ENCODE peak calls at places on chromosome 6, in ten cellular contexts. One of them, this sample, is unnamed. For H3K9me3, the result is how much of the 10 kb centered on the place peaks cover.

GRCh38 chr6:155894758-155895157 is 439.1 kb upstream of the NOX3 start:
- DNase-seq in lower lobe of right lung: no peak
- DNase-seq in HCT116: no peak
- DNase-seq in mucosa of descending colon: no peak
- DNase-seq in tibial nerve: no peak
- DNase-seq in endothelial cell of umbilical vein: no peak
- DNase-seq in heart right ventricle: no peak
- DNase-seq in upper lobe of right lung: no peak
- DNase-seq in AG04450: no peak
- DNase-seq in hepatocyte: no peak
- DNase-seq in this sample: no peak

GRCh38 chr6:148998704-148999103 is 251.9 kb downstream of the UST start:
- DNase-seq in upper lobe of right lung: no peak
- DNase-seq in AG04450: no peak
- DNase-seq in mucosa of descending colon: no peak
- DNase-seq in HCT116: no peak
- DNase-seq in hepatocyte: no peak
- DNase-seq in heart right ventricle: no peak
- DNase-seq in endothelial cell of umbilical vein: no peak
- DNase-seq in lower lobe of right lung: no peak
- DNase-seq in tibial nerve: no peak
- DNase-seq in this sample: no peak

GRCh38 chr6:123913858-123914257 is 110.2 kb downstream of the NKAIN2 start:
- DNase-seq in upper lobe of right lung: no peak
- DNase-seq in hepatocyte: no peak
- DNase-seq in tibial nerve: no peak
- DNase-seq in AG04450: no peak
- DNase-seq in heart right ventricle: no peak
- DNase-seq in mucosa of descending colon: no peak
- DNase-seq in lower lobe of right lung: no peak
- DNase-seq in endothelial cell of umbilical vein: no peak
- DNase-seq in HCT116: no peak
- DNase-seq in this sample: no peak

GRCh38 chr6:26158581-26159416 is 71.6 kb downstream of the HFE start:
- DNase-seq in upper lobe of right lung: peak
- DNase-seq in mucosa of descending colon: peak
- DNase-seq in tibial nerve: peak
- DNase-seq in heart right ventricle: peak
- DNase-seq in AG04450: no peak
- DNase-seq in endothelial cell of umbilical vein: peak
- DNase-seq in hepatocyte: peak
- DNase-seq in lower lobe of right lung: peak
- DNase-seq in HCT116: no peak
- DNase-seq in this sample: no peak

GRCh38 chr6:17315262-17315661 is 34.1 kb downstream of the RBM24 start:
- DNase-seq in heart right ventricle: no peak
- DNase-seq in mucosa of descending colon: no peak
- DNase-seq in lower lobe of right lung: no peak
- DNase-seq in tibial nerve: no peak
- DNase-seq in upper lobe of right lung: no peak
- DNase-seq in endothelial cell of umbilical vein: no peak
- DNase-seq in hepatocyte: no peak
- DNase-seq in AG04450: no peak
- DNase-seq in HCT116: no peak
- DNase-seq in this sample: no peak

GRCh38 chr6:161369339-161369738 is 95.5 kb upstream of the AGPAT4 start:
- DNase-seq in HCT116: no peak
- DNase-seq in AG04450: peak
- DNase-seq in hepatocyte: peak
- DNase-seq in mucosa of descending colon: no peak
- DNase-seq in lower lobe of right lung: peak
- DNase-seq in tibial nerve: no peak
- DNase-seq in endothelial cell of umbilical vein: no peak
- DNase-seq in upper lobe of right lung: peak
- DNase-seq in heart right ventricle: no peak
- DNase-seq in this sample: no peak

GRCh38 chr6:167093922-167094432 is 28.9 kb upstream of the CCR6 start:
- DNase-seq in tibial nerve: no peak
- DNase-seq in endothelial cell of umbilical vein: no peak
- DNase-seq in upper lobe of right lung: no peak
- DNase-seq in AG04450: no peak
- DNase-seq in hepatocyte: no peak
- DNase-seq in mucosa of descending colon: peak
- DNase-seq in heart right ventricle: no peak
- DNase-seq in HCT116: no peak
- DNase-seq in lower lobe of right lung: no peak
- DNase-seq in this sample: no peak

GRCh38 chr6:100475554-100476325 is 11.0 kb upstream of the SIM1 start:
- DNase-seq in tibial nerve: no peak
- DNase-seq in AG04450: no peak
- DNase-seq in upper lobe of right lung: no peak
- DNase-seq in hepatocyte: no peak
- DNase-seq in HCT116: no peak
- DNase-seq in heart right ventricle: no peak
- DNase-seq in mucosa of descending colon: no peak
- DNase-seq in lower lobe of right lung: no peak
- DNase-seq in endothelial cell of umbilical vein: no peak
- DNase-seq in this sample: no peak

GRCh38 chr6:43579171-43579570 is 3.2 kb downstream of the POLH start:
- DNase-seq in upper lobe of right lung: no peak
- DNase-seq in mucosa of descending colon: no peak
- DNase-seq in heart right ventricle: no peak
- DNase-seq in hepatocyte: no peak
- DNase-seq in AG04450: no peak
- DNase-seq in tibial nerve: no peak
- DNase-seq in lower lobe of right lung: no peak
- DNase-seq in endothelial cell of umbilical vein: peak
- DNase-seq in HCT116: no peak
- DNase-seq in this sample: no peak

GRCh38 chr6:121651420-121651819 is 216.0 kb downstream of the GJA1 start:
- DNase-seq in mucosa of descending colon: no peak
- DNase-seq in AG04450: no peak
- DNase-seq in upper lobe of right lung: no peak
- DNase-seq in endothelial cell of umbilical vein: peak
- DNase-seq in hepatocyte: no peak
- DNase-seq in heart right ventricle: peak
- DNase-seq in HCT116: no peak
- DNase-seq in lower lobe of right lung: no peak
- DNase-seq in tibial nerve: no peak
- DNase-seq in this sample: no peak

GRCh38 chr6:44232676-44233559 is 9.5 kb downstream of the SLC29A1 start:
- DNase-seq in tibial nerve: no peak
- DNase-seq in hepatocyte: no peak
- DNase-seq in endothelial cell of umbilical vein: no peak
- DNase-seq in HCT116: no peak
- DNase-seq in heart right ventricle: no peak
- DNase-seq in AG04450: no peak
- DNase-seq in upper lobe of right lung: no peak
- DNase-seq in mucosa of descending colon: no peak
- DNase-seq in lower lobe of right lung: peak
- DNase-seq in this sample: no peak

GRCh38 chr6:142705054-142705453 is 239.9 kb downstream of the HIVEP2 start:
- DNase-seq in AG04450: no peak
- DNase-seq in tibial nerve: no peak
- DNase-seq in lower lobe of right lung: no peak
- DNase-seq in hepatocyte: no peak
- DNase-seq in HCT116: no peak
- DNase-seq in upper lobe of right lung: no peak
- DNase-seq in mucosa of descending colon: no peak
- DNase-seq in heart right ventricle: no peak
- DNase-seq in endothelial cell of umbilical vein: no peak
- DNase-seq in this sample: no peak

GRCh38 chr6:152054441-152054840 is 247.0 kb downstream of the ESR1 start:
- DNase-seq in tibial nerve: no peak
- DNase-seq in hepatocyte: peak
- DNase-seq in mucosa of descending colon: no peak
- DNase-seq in upper lobe of right lung: no peak
- DNase-seq in AG04450: no peak
- DNase-seq in lower lobe of right lung: no peak
- DNase-seq in endothelial cell of umbilical vein: no peak
- DNase-seq in HCT116: peak
- DNase-seq in heart right ventricle: no peak
- DNase-seq in this sample: no peak

GRCh38 chr6:165183071-165183470 is 126.3 kb downstream of the C6orf118 start:
- DNase-seq in mucosa of descending colon: no peak
- DNase-seq in upper lobe of right lung: no peak
- DNase-seq in heart right ventricle: no peak
- DNase-seq in AG04450: no peak
- DNase-seq in tibial nerve: no peak
- DNase-seq in endothelial cell of umbilical vein: no peak
- DNase-seq in hepatocyte: no peak
- DNase-seq in HCT116: no peak
- DNase-seq in lower lobe of right lung: no peak
- DNase-seq in this sample: no peak
- H3K9me3 ChIP-seq in mucosa of descending colon: under half
- H3K9me3 ChIP-seq in upper lobe of right lung: under half
- H3K9me3 ChIP-seq in heart right ventricle: under half
- H3K9me3 ChIP-seq in AG04450: under half
- H3K9me3 ChIP-seq in tibial nerve: under half
- H3K9me3 ChIP-seq in endothelial cell of umbilical vein: under half
- H3K9me3 ChIP-seq in hepatocyte: under half
- H3K9me3 ChIP-seq in HCT116: under half
- H3K9me3 ChIP-seq in lower lobe of right lung: under half
- H3K9me3 ChIP-seq in this sample: under half

DNA sequence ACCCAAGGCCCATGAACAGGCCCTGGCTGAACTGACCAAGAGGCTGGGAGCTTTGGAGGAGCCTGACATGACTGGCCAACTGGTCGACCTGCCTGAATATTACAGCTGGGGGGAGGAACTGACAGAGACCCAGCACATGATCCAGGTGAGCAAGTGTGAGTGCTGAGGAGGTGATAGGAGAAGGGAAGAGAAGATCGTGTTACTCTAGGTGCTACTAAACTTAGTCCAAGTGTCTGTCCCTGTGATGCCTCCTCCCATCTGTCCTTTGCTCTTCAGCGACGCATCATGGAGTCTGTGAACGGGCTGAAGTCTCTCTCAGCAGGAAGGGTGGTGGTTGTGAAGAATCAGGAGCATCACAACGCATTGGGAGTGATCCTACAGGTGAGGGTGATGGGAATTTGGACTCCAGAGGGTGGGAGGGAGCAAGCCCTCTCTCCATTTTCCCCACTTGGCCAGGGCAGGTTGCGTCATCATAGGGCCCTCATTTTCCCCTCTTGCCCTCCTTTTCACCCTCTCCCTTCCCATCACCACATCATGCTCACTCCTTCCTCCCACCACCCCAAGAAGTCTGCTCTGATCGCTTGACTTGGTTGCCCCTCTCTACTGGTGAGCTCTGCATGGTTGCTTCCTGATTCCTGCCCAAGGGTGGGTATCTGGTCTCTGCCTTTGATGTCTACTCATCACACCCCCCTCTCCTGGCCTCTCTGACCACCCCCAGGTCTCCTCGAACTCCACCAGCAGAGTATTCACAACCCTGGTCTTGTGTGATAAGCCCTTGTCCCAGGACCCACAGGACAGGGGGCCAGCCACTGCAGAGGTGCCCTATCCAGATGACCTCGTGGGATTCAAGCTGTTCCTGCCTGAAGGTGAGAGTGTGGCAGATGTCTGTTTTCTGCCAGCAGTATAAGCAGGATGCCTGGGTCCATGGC is 4.7 kb downstream of the DXO start:
- DNase-seq in endothelial cell of umbilical vein: no peak
- DNase-seq in tibial nerve: no peak
- DNase-seq in AG04450: no peak
- DNase-seq in lower lobe of right lung: no peak
- DNase-seq in heart right ventricle: no peak
- DNase-seq in upper lobe of right lung: no peak
- DNase-seq in hepatocyte: no peak
- DNase-seq in HCT116: no peak
- DNase-seq in mucosa of descending colon: no peak
- DNase-seq in this sample: no peak
- H3K9me3 ChIP-seq in endothelial cell of umbilical vein: under half
- H3K9me3 ChIP-seq in tibial nerve: under half
- H3K9me3 ChIP-seq in AG04450: under half
- H3K9me3 ChIP-seq in lower lobe of right lung: under half
- H3K9me3 ChIP-seq in heart right ventricle: under half
- H3K9me3 ChIP-seq in upper lobe of right lung: under half
- H3K9me3 ChIP-seq in hepatocyte: under half
- H3K9me3 ChIP-seq in HCT116: under half
- H3K9me3 ChIP-seq in mucosa of descending colon: under half
- H3K9me3 ChIP-seq in this sample: under half

GRCh38 chr6:22838346-22838745 is 269.0 kb downstream of the HDGFL1 start:
- DNase-seq in lower lobe of right lung: no peak
- DNase-seq in HCT116: no peak
- DNase-seq in endothelial cell of umbilical vein: no peak
- DNase-seq in upper lobe of right lung: no peak
- DNase-seq in hepatocyte: no peak
- DNase-seq in AG04450: no peak
- DNase-seq in tibial nerve: no peak
- DNase-seq in heart right ventricle: no peak
- DNase-seq in mucosa of descending colon: no peak
- DNase-seq in this sample: no peak
- H3K9me3 ChIP-seq in lower lobe of right lung: under half
- H3K9me3 ChIP-seq in HCT116: under half
- H3K9me3 ChIP-seq in endothelial cell of umbilical vein: under half
- H3K9me3 ChIP-seq in upper lobe of right lung: under half
- H3K9me3 ChIP-seq in hepatocyte: under half
- H3K9me3 ChIP-seq in AG04450: under half
- H3K9me3 ChIP-seq in tibial nerve: under half
- H3K9me3 ChIP-seq in heart right ventricle: under half
- H3K9me3 ChIP-seq in mucosa of descending colon: under half
- H3K9me3 ChIP-seq in this sample: under half

GRCh38 chr6:137160763-137161162 is 12.7 kb downstream of the IL22RA2 start:
- DNase-seq in AG04450: no peak
- DNase-seq in lower lobe of right lung: no peak
- DNase-seq in endothelial cell of umbilical vein: no peak
- DNase-seq in tibial nerve: no peak
- DNase-seq in hepatocyte: no peak
- DNase-seq in HCT116: no peak
- DNase-seq in mucosa of descending colon: no peak
- DNase-seq in heart right ventricle: no peak
- DNase-seq in upper lobe of right lung: no peak
- DNase-seq in this sample: no peak

GRCh38 chr6:137163732-137164318 is 9.6 kb downstream of the IL22RA2 start:
- DNase-seq in AG04450: no peak
- DNase-seq in mucosa of descending colon: no peak
- DNase-seq in endothelial cell of umbilical vein: no peak
- DNase-seq in heart right ventricle: no peak
- DNase-seq in lower lobe of right lung: no peak
- DNase-seq in HCT116: no peak
- DNase-seq in upper lobe of right lung: no peak
- DNase-seq in tibial nerve: no peak
- DNase-seq in hepatocyte: no peak
- DNase-seq in this sample: no peak

GRCh38 chr6:137159912-137160311 is 13.5 kb downstream of the IL22RA2 start:
- DNase-seq in HCT116: no peak
- DNase-seq in tibial nerve: no peak
- DNase-seq in upper lobe of right lung: no peak
- DNase-seq in AG04450: no peak
- DNase-seq in heart right ventricle: no peak
- DNase-seq in endothelial cell of umbilical vein: no peak
- DNase-seq in hepatocyte: no peak
- DNase-seq in mucosa of descending colon: no peak
- DNase-seq in lower lobe of right lung: no peak
- DNase-seq in this sample: no peak

GRCh38 chr6:137162692-137163303 is 10.6 kb downstream of the IL22RA2 start:
- DNase-seq in tibial nerve: no peak
- DNase-seq in HCT116: no peak
- DNase-seq in upper lobe of right lung: no peak
- DNase-seq in heart right ventricle: no peak
- DNase-seq in lower lobe of right lung: no peak
- DNase-seq in hepatocyte: no peak
- DNase-seq in mucosa of descending colon: no peak
- DNase-seq in endothelial cell of umbilical vein: no peak
- DNase-seq in AG04450: no peak
- DNase-seq in this sample: no peak

GRCh38 chr6:137161975-137162374 is 11.5 kb downstream of the IL22RA2 start:
- DNase-seq in upper lobe of right lung: no peak
- DNase-seq in HCT116: no peak
- DNase-seq in mucosa of descending colon: no peak
- DNase-seq in AG04450: no peak
- DNase-seq in tibial nerve: no peak
- DNase-seq in lower lobe of right lung: no peak
- DNase-seq in hepatocyte: no peak
- DNase-seq in endothelial cell of umbilical vein: no peak
- DNase-seq in heart right ventricle: no peak
- DNase-seq in this sample: no peak
- H3K9me3 ChIP-seq in upper lobe of right lung: under half
- H3K9me3 ChIP-seq in HCT116: under half
- H3K9me3 ChIP-seq in mucosa of descending colon: under half
- H3K9me3 ChIP-seq in AG04450: under half
- H3K9me3 ChIP-seq in tibial nerve: under half
- H3K9me3 ChIP-seq in lower lobe of right lung: under half
- H3K9me3 ChIP-seq in hepatocyte: under half
- H3K9me3 ChIP-seq in endothelial cell of umbilical vein: under half
- H3K9me3 ChIP-seq in heart right ventricle: under half
- H3K9me3 ChIP-seq in this sample: under half

This sample was measured in H9.